ENCODE peak calls at places on chromosomes 3 and 15, in four cellular contexts. C is heart right ventricle, X is HCT116, V is AG04450. S is an unnamed sample.

GRCh38 chr3:69260216-69260787 is 125.6 kb downstream of the FRMD4B start:
- DNase-seq in C (no peak), V (no peak), X (no peak), S (no peak)

GRCh38 chr15:29456255-29456654 is 186.6 kb upstream of the NSMCE3 start:
- DNase-seq in V (no peak), C (no peak), X (no peak), S (no peak)

GRCh38 chr3:126344380-126345041 is 12.7 kb downstream of the KLF15 start:
- DNase-seq in V (no peak), X (no peak), C (no peak), S (no peak)

GRCh38 chr15:52764731-52765130 is 25.4 kb downstream of the ONECUT1 start:
- DNase-seq in X (no peak), C (no peak), V (no peak), S (no peak)

GRCh38 chr15:67762610-67763368 is 62.5 kb upstream of the SKOR1 start:
- DNase-seq in X (no peak), C (no peak), V (no peak), S (peak; percentile 43)

GRCh38 chr3:138740057-138740456 is 94.7 kb downstream of the PIK3CB start:
- DNase-seq in C (no peak), V (no peak), X (no peak), S (no peak)

GRCh38 chr3:13670292-13670691 is 121.4 kb downstream of the FBLN2 start:
- DNase-seq in C (no peak), X (no peak), V (no peak), S (no peak)

GRCh38 chr3:172159962-172160538 is 120.7 kb downstream of the FNDC3B start:
- DNase-seq in C (no peak), X (no peak), V (no peak), S (no peak)

GRCh38 chr3:60313382-60313781 is 937.9 kb downstream of the FHIT start:
- DNase-seq in X (no peak), V (no peak), C (no peak), S (no peak)

GRCh38 chr3:107441617-107442016 is 64.4 kb downstream of the CCDC54 start:
- DNase-seq in V (no peak), C (no peak), X (no peak), S (no peak)

GRCh38 chr15:60062826-60063225 is 58.7 kb downstream of the FOXB1 start:
- DNase-seq in V (peak; percentile 11), C (no peak), X (no peak), S (no peak)

GRCh38 chr3:170603770-170604510 is 18.1 kb upstream of the SLC7A14 start:
- DNase-seq in V (no peak), X (no peak), C (no peak), S (no peak)

GRCh38 chr3:189490337-189490736 is 140.9 kb upstream of the TP63 start:
- DNase-seq in X (no peak), V (no peak), C (no peak), S (no peak)

GRCh38 chr3:107664614-107665013 is 141.9 kb downstream of the BBX start:
- DNase-seq in C (no peak), X (no peak), V (no peak), S (no peak)

GRCh38 chr3:52934626-52935530 is 37.5 kb upstream of the STIMATE start:
- DNase-seq in X (peak; percentile 23), V (peak; percentile 24), C (no peak), S (peak; percentile 26)

GRCh38 chr15:67120839-67121540 is 55.6 kb downstream of the SMAD3 start:
- DNase-seq in C (peak; percentile 89), V (peak; percentile 85), X (no peak), S (no peak)

GRCh38 chr3:183494341-183494740 is 61.2 kb downstream of the KLHL6 start:
- DNase-seq in X (no peak), C (no peak), V (no peak), S (no peak)

GRCh38 chr3:102144063-102144462 is 290.8 kb upstream of the ZPLD1 start:
- DNase-seq in C (no peak), X (no peak), V (no peak), S (no peak)

GRCh38 chr3:132062535-132062934 is 27.7 kb upstream of the CPNE4 start:
- DNase-seq in C (no peak), X (no peak), V (no peak), S (no peak)

DNA sequence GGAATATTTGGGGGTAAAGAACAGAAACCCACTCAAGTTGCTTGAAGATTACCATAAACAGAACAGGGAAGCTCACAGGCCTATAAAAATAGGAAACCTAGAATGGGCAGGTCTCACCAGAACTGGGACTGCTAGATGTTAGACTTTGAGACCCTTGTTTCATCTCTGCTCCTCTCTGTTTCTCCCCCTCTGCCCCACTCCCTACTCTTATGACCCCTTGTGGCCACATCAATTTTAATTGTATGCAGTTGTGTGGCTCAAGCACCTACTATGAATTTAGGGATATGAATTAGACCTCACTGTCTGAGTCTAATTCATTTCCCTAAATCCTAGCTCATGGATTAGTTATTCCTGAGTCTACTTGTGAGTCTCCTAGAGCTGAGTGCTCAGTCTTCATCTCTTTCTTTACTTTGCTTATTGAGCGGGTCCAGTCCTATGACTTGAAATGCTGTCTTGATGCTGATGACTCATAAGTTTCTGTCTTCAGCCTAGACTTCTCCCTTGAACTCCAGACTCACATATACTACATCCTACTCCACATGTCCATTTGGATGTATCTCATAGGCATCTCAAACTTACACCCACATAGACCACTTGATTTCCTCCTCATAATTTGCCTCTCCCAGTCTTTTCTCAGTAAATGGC is 78.7 kb downstream of the ITPR1 start:
- DNase-seq in V (no peak), X (no peak), C (no peak), S (no peak)
- TF ChIP-seq CTCF in V (no peak), X (peak; percentile 12), C (no peak), S (no peak)

GRCh38 chr3:110457508-110457907 is 614.1 kb upstream of the NECTIN3 start:
- DNase-seq in C (no peak), V (no peak), X (no peak), S (no peak)
- H3K4me3 ChIP-seq in C (no peak overlapping the region), V (no peak overlapping the region), X (no peak overlapping the region), S (no peak overlapping the region)

GRCh38 chr3:135392151-135392550 is 573.4 kb upstream of the PPP2R3A start:
- DNase-seq in C (no peak), X (no peak), V (no peak), S (no peak)

GRCh38 chr3:135393898-135394525 is 571.5 kb upstream of the PPP2R3A start:
- DNase-seq in C (no peak), V (no peak), X (no peak), S (no peak)

DNA sequence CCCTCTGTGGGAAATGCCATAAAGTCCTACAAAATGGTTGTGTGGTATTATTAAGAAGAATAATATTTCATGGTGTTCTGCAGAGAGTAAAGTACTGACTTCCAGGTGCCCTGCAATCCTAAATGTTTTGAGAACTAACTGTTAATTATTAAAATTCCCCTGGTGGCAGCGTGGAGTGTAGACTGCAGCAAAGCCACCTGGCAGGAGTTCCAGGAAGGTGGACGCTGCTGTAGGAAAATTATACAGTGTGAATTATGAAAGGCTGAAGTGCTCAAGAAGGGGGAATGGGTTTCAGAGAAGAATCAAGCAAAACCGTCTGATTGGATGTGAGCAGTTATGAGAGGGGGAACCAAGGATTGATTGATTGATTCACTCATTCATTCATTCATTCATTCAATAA is 572.4 kb upstream of the PPP2R3A start:
- DNase-seq in C (no peak), X (no peak), V (no peak), S (no peak)
- TF ChIP-seq CTCF in C (no peak), X (no peak), V (no peak), S (no peak)

DNA sequence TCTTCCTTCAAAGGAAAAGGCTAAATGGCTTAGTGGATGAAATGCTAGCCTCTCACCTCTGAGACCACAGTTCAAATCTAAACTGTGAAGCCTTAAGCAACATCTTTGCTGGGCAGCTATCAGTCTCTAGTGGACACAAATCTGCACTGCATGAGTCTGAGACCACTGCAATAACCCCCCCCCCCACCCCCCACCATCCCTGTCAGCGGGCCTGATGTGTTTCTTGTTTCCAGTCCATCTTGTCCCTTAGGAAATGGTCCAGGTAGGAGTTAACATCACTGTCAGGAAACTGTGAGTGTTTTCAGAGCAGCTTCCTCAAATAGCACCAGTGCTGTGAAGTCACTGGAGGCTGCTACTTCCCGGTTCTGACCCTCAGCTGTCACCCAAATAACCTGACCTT is 140.6 kb upstream of the TMCO5A start:
- DNase-seq in X (no peak), C (no peak), V (no peak), S (no peak)
- H3K4me3 ChIP-seq in X (no peak overlapping the region), C (no peak overlapping the region), V (no peak overlapping the region), S (no peak overlapping the region)

GRCh38 chr15:92672102-92672501 is 16.5 kb upstream of the FAM174B start:
- DNase-seq in V (no peak), X (no peak), C (no peak), S (no peak)
- TF ChIP-seq CTCF in V (no peak), X (no peak), C (no peak), S (no peak)

GRCh38 chr3:195583831-195584542 is at the start of gene APOD:
- DNase-seq in X (no peak), C (peak; percentile 57), V (no peak), S (peak; percentile 60)
- H3K4me3 ChIP-seq in X (no peak within 1 kb of the TSS), C (peak within 1 kb of the TSS; percentile 47), V (no peak within 1 kb of the TSS), S (peak within 1 kb of the TSS; percentile 23)

DNA sequence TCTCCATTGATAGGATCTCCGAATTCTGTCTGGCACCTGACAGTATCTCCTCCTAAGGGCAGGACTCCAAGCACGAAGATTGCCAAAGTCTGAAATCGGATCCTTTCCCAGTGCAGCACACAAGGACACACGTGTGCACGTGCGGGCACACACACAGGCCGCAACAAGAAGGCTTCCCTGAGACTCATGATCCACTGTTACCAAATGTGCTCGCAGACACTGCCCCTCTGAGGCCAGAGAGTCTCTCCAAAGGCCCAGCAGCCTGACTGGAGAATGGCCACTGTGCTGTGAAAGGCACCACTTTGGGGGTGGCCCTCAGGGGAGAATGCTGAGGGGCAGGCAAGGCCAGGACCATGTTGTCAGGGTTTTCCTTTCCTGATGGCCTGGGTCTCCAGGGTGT is 112.0 kb upstream of the ETV5 start:
- DNase-seq in X (no peak), V (no peak), C (no peak), S (no peak)
- TF ChIP-seq CTCF in X (no peak), V (peak; percentile 7), C (no peak), S (no peak)

GRCh38 chr15:26679927-26680326 is 92.9 kb downstream of the GABRB3 start:
- DNase-seq in V (no peak), X (no peak), C (no peak), S (no peak)
- H3K4me3 ChIP-seq in V (no peak overlapping the region), X (no peak overlapping the region), C (no peak overlapping the region), S (no peak overlapping the region)

GRCh38 chr15:74133071-74133702 is 2.8 kb downstream of the ISLR2 start:
- DNase-seq in V (no peak), C (peak; percentile 13), X (no peak), S (no peak)
- TF ChIP-seq CTCF in V (no peak), C (no peak), X (no peak), S (no peak)